ENCODE peak calls at places on chromosomes 4 and X, in six cellular contexts. O is DND-41, N is A549, D is GM23248, Q is endodermal cell, E is breast epithelium. H is an unnamed sample.

GRCh38 chrX:131762802-131763234 is 218.9 kb downstream of the OR13H1 start:
- DNase-seq in O (no peak), N (peak), D (peak), Q (no peak), E (no peak), H (no peak)

GRCh38 chrX:1449581-1450149 is 3.0 kb downstream of the ASMTL start:
- DNase-seq in O (peak), N (no peak), D (no peak), Q (peak), E (no peak), H (no peak)

GRCh38 chr4:101306225-101306624 is 41.1 kb downstream of the PPP3CA start:
- DNase-seq in O (no peak), N (no peak), D (no peak), Q (peak), E (no peak), H (no peak)

GRCh38 chr4:20192754-20193521 is 58.8 kb upstream of the SLIT2 start:
- DNase-seq in O (no peak), N (no peak), D (peak), Q (no peak), E (no peak), H (no peak)

GRCh38 chrX:8245411-8245810 is 74.3 kb upstream of the VCX2 start:
- DNase-seq in O (peak), N (no peak), D (no peak), Q (peak), E (no peak), H (no peak)

GRCh38 chr4:185219551-185220344 is 10.3 kb downstream of the SNX25 start:
- DNase-seq in O (no peak), N (no peak), D (peak), Q (no peak), E (no peak), H (no peak)

GRCh38 chr4:53119685-53120084 is 246.2 kb downstream of the SCFD2 start:
- DNase-seq in O (no peak), N (no peak), D (peak), Q (peak), E (no peak), H (no peak)

GRCh38 chrX:1178580-1179057 is 33.8 kb downstream of the CRLF2 start:
- DNase-seq in O (no peak), N (peak), D (peak), Q (peak), E (no peak), H (no peak)

GRCh38 chr4:94766856-94767255 is 9.1 kb downstream of the BMPR1B start:
- DNase-seq in O (no peak), N (peak), D (peak), Q (no peak), E (no peak), H (no peak)

GRCh38 chr4:90515191-90515590 is 388.0 kb downstream of the CCSER1 start:
- DNase-seq in O (no peak), N (no peak), D (no peak), Q (no peak), E (no peak), H (no peak)

GRCh38 chr4:4704267-4704666 is 155.2 kb upstream of the MSX1 start:
- DNase-seq in O (no peak), N (no peak), D (peak), Q (no peak), E (no peak), H (no peak)

GRCh38 chr4:77092832-77093800 is 17.3 kb upstream of the CCNI start:
- DNase-seq in O (no peak), N (no peak), D (peak), Q (no peak), E (no peak), H (no peak)

GRCh38 chr4:134126955-134127354 is 74.6 kb downstream of the PABPC4L start:
- DNase-seq in O (no peak), N (no peak), D (no peak), Q (peak), E (no peak), H (no peak)

GRCh38 chrX:38610839-38611238 is 49.5 kb downstream of the TSPAN7 start:
- DNase-seq in O (no peak), N (no peak), D (no peak), Q (no peak), E (no peak), H (no peak)

GRCh38 chrX:38616904-38617303 is 55.6 kb downstream of the TSPAN7 start:
- DNase-seq in O (no peak), N (no peak), D (no peak), Q (no peak), E (no peak), H (no peak)

GRCh38 chrX:38612281-38612680 is 50.9 kb downstream of the TSPAN7 start:
- DNase-seq in O (no peak), N (no peak), D (no peak), Q (no peak), E (no peak), H (peak)

GRCh38 chrX:38618152-38618551 is 56.8 kb downstream of the TSPAN7 start:
- DNase-seq in O (no peak), N (no peak), D (no peak), Q (no peak), E (no peak), H (no peak)

GRCh38 chrX:38614485-38614884 is 53.1 kb downstream of the TSPAN7 start:
- DNase-seq in O (no peak), N (no peak), D (no peak), Q (no peak), E (no peak), H (no peak)
- H3K4me3 ChIP-seq in O (no peak), N (no peak), D (no peak), Q (no peak), E (no peak), H (peak)

DNA sequence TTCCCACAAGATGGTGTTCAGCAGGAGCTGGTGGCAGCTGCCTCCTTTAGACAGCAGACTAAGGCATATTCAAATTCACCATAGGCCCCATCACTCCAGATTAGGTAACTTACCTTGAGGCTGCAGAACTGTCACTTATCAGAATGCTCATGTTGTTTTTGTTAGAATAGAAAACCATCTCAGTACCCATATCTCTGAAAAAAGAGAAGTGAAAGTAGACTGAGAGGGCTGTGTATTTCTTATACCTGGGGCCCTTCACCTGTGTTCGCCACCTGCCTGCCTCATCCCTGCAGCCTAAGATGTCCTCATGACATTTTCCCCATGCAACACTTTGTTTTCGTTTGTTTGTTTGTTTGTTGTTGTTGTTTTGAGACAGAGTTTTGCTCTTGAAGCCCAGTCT is 32.9 kb upstream of the SPRY1 start:
- DNase-seq in O (no peak), N (no peak), D (no peak), Q (peak), E (no peak), H (no peak)
- H3K4me3 ChIP-seq in O (no peak), N (no peak), D (no peak), Q (no peak), E (no peak), H (no peak)

GRCh38 chrX:41885724-41886123 is 37.6 kb downstream of the CASK start:
- DNase-seq in O (no peak), N (no peak), D (no peak), Q (no peak), E (no peak), H (no peak)

GRCh38 chrX:41895826-41896225 is 27.5 kb downstream of the CASK start:
- DNase-seq in O (no peak), N (no peak), D (peak), Q (no peak), E (no peak), H (no peak)

GRCh38 chrX:41887691-41888090 is 35.7 kb downstream of the CASK start:
- DNase-seq in O (no peak), N (no peak), D (no peak), Q (no peak), E (no peak), H (no peak)

GRCh38 chrX:41889317-41890025 is 33.9 kb downstream of the CASK start:
- DNase-seq in O (no peak), N (peak), D (peak), Q (no peak), E (no peak), H (no peak)

DNA sequence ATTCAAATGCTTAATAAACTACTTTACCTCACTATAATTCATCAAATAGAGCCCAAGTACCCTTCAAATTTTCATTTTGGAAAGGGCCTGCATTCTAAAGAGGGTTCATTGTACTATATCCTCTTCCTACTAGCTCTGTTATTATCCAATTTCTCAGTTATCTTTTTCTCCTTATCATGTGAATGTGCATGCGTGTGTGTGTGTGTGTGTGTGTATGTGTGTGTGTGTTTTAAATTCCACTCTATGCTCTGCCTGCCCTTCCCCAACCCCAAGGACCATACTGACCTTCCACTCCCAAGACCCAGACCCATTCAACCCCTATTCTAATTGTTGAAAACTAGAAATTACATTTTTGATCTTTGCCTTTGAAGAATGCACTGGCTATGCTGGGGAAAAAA is 33.3 kb downstream of the CASK start:
- DNase-seq in O (no peak), N (no peak), D (no peak), Q (no peak), E (no peak), H (no peak)
- H3K4me3 ChIP-seq in O (no peak), N (no peak), D (no peak), Q (no peak), E (no peak), H (no peak)

DNA sequence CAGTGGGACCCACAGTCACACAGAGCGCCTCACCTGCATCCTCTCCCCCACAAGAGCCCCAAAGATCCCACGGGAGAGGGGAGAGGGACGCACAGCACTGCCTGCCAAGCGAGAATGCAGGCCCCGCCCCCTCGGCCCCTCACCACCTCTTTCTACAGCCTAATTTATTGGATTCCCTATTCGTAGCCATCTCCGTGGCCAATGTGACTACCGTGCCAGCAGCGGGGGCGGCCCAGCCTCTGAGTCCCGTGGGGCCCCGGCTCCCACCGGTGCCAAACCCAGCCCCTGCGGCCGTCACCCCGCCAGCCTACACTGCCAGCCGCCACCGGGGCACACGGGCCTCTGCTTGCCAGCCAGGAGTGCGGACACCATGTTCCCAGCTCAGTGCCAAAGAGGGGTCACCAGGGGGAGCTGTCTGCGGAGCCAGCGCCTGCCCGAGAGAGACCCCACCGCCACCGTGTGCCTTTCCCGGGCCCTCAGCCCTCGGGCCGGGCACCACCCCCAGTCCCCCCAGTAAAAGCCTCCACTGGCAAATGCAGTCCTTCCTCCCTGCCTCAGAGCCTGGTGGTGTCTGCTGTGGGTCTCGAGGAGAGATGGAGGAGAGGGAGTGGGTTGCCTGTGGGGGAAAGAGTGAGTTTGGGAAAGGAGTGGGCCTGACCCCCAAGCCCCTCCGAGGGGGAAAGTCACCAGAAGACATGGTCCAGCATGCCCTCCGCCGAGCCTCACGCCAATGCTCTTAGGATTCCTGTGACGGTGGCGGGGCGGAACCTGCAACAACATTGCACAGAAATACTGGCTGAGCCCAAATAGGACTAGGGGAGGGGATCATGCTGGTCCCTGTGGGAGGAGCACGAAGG is 19.6 kb upstream of the PLXNB3 start:
- DNase-seq in O (no peak), N (peak), D (peak), Q (peak), E (no peak), H (no peak)
- H3K4me3 ChIP-seq in O (no peak), N (no peak), D (peak), Q (no peak), E (no peak), H (no peak)

DNA sequence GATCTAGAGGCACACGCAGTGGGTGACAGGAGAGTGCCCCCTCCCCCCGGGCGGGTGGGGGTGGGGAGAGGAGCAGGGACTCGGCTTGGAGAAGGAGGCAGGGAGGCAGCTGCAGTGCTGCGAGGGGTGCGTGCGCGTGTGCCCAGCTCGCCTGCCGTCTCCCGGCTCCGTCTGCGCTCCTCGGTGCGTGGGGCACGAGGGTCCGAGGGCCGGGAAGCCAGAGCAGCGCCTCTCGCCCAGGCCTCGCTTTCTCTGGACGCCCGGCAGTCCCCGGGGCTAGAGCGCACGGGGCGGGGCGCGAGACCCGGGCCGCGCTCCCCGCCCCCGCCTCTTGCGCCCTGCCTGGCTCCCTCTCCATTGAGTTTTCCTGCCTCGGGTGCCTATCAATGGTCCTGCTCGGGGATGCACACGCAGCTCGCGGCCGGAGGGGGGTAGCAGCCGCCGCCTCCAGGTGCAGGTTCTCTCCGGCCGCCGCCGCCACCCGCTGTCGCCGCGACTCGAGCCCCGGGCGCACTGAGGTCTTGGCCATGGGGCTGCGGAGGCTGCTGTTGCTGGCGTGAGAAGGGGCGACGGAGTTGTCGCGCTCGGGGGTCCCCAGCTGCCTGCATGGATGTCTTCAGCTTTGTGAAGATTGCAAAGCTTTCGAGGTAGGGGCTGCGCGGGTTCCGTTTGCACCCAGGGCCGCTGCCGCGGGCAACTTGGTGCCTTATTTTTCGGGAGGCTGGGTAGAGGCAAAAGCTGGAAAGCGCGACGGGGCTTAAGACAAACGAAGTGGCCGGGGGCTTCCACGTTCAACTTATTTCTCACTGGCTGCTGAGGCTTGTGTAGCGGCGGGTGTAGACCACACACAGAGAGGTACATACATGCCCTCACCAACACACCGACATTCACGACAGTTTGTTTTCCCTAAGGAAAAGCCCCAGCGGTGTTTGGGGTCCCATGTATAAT is at the start of gene FRMPD4:
- DNase-seq in O (no peak), N (peak), D (no peak), Q (peak), E (no peak), H (no peak)
- H3K4me3 ChIP-seq in O (no peak), N (peak), D (no peak), Q (peak), E (peak), H (peak)

GRCh38 chr4:37928421-37928820 is 31.8 kb upstream of the PTTG2 start:
- DNase-seq in O (no peak), N (no peak), D (no peak), Q (no peak), E (no peak), H (no peak)
- H3K4me3 ChIP-seq in O (no peak), N (no peak), D (no peak), Q (no peak), E (no peak), H (no peak)

GRCh38 chr4:62706423-62706822 is 1506.3 kb downstream of the ADGRL3 start:
- DNase-seq in O (no peak), N (no peak), D (no peak), Q (peak), E (no peak), H (no peak)

GRCh38 chr4:62711575-62711974 is 1511.4 kb downstream of the ADGRL3 start:
- DNase-seq in O (no peak), N (no peak), D (no peak), Q (no peak), E (no peak), H (no peak)

GRCh38 chr4:62709618-62710252 is 1509.6 kb downstream of the ADGRL3 start:
- DNase-seq in O (no peak), N (peak), D (peak), Q (no peak), E (no peak), H (peak)
- H3K4me3 ChIP-seq in O (no peak), N (no peak), D (no peak), Q (no peak), E (no peak), H (no peak)